ENCODE peak calls at places on chromosomes 13 and 19, in eight cellular contexts. One of them, this sample, is unnamed.

GRCh38 chr13:52195052-52195837 is 35.8 kb upstream of the NEK3 start:
- DNase-seq in GM23338: peak
- DNase-seq in SK-N-SH: peak
- DNase-seq in HCT116: no peak
- DNase-seq in Panc1: peak
- DNase-seq in HepG2: no peak
- DNase-seq in K562: no peak
- DNase-seq in GM12878: no peak
- DNase-seq in this sample: peak

GRCh38 chr13:28357846-28358496 is 137.0 kb downstream of the FLT1 start:
- DNase-seq in GM23338: no peak
- DNase-seq in SK-N-SH: no peak
- DNase-seq in HCT116: no peak
- DNase-seq in Panc1: no peak
- DNase-seq in HepG2: no peak
- DNase-seq in K562: no peak
- DNase-seq in GM12878: no peak
- DNase-seq in this sample: no peak

GRCh38 chr13:113854238-113855011 is 9.5 kb downstream of the GAS6 start:
- DNase-seq in GM23338: no peak
- DNase-seq in SK-N-SH: no peak
- DNase-seq in HCT116: no peak
- DNase-seq in Panc1: no peak
- DNase-seq in HepG2: no peak
- DNase-seq in K562: no peak
- DNase-seq in GM12878: no peak
- DNase-seq in this sample: no peak

GRCh38 chr19:46633130-46633529 is 2.9 kb downstream of the GNG8 start:
- DNase-seq in GM23338: no peak
- DNase-seq in SK-N-SH: no peak
- DNase-seq in HCT116: no peak
- DNase-seq in Panc1: no peak
- DNase-seq in HepG2: no peak
- DNase-seq in K562: no peak
- DNase-seq in GM12878: no peak
- DNase-seq in this sample: no peak

GRCh38 chr19:1168877-1169791 is 4.9 kb downstream of the SBNO2 start:
- DNase-seq in GM23338: no peak
- DNase-seq in SK-N-SH: no peak
- DNase-seq in HCT116: no peak
- DNase-seq in Panc1: no peak
- DNase-seq in HepG2: peak
- DNase-seq in K562: no peak
- DNase-seq in GM12878: no peak
- DNase-seq in this sample: no peak

GRCh38 chr13:106752584-106753202 is 184.8 kb upstream of the ARGLU1 start:
- DNase-seq in GM23338: no peak
- DNase-seq in SK-N-SH: no peak
- DNase-seq in HCT116: no peak
- DNase-seq in Panc1: no peak
- DNase-seq in HepG2: no peak
- DNase-seq in K562: no peak
- DNase-seq in GM12878: no peak
- DNase-seq in this sample: no peak

GRCh38 chr13:39510296-39510695 is 92.7 kb downstream of the LHFPL6 start:
- DNase-seq in GM23338: no peak
- DNase-seq in SK-N-SH: no peak
- DNase-seq in HCT116: no peak
- DNase-seq in Panc1: no peak
- DNase-seq in HepG2: no peak
- DNase-seq in K562: no peak
- DNase-seq in GM12878: peak
- DNase-seq in this sample: no peak

GRCh38 chr19:47813304-47813994 is 8.3 kb upstream of the CRX start:
- DNase-seq in GM23338: peak
- DNase-seq in SK-N-SH: peak
- DNase-seq in HCT116: peak
- DNase-seq in Panc1: no peak
- DNase-seq in HepG2: peak
- DNase-seq in K562: peak
- DNase-seq in GM12878: no peak
- DNase-seq in this sample: peak

GRCh38 chr19:50537769-50538230 is 24.1 kb upstream of the ASPDH start:
- DNase-seq in GM23338: peak
- DNase-seq in SK-N-SH: peak
- DNase-seq in HCT116: peak
- DNase-seq in Panc1: peak
- DNase-seq in HepG2: peak
- DNase-seq in K562: peak
- DNase-seq in GM12878: no peak
- DNase-seq in this sample: peak

GRCh38 chr13:30364876-30365275 is 57.4 kb upstream of the UBE2L5 start:
- DNase-seq in GM23338: peak
- DNase-seq in SK-N-SH: no peak
- DNase-seq in HCT116: no peak
- DNase-seq in Panc1: no peak
- DNase-seq in HepG2: no peak
- DNase-seq in K562: no peak
- DNase-seq in GM12878: no peak
- DNase-seq in this sample: no peak

GRCh38 chr13:27663947-27664346 is 42.3 kb downstream of the POLR1D start:
- DNase-seq in GM23338: peak
- DNase-seq in SK-N-SH: no peak
- DNase-seq in HCT116: no peak
- DNase-seq in Panc1: no peak
- DNase-seq in HepG2: no peak
- DNase-seq in K562: no peak
- DNase-seq in GM12878: no peak
- DNase-seq in this sample: no peak

GRCh38 chr19:18948075-18948975 is 7.3 kb upstream of the HOMER3 start:
- DNase-seq in GM23338: no peak
- DNase-seq in SK-N-SH: no peak
- DNase-seq in HCT116: no peak
- DNase-seq in Panc1: no peak
- DNase-seq in HepG2: no peak
- DNase-seq in K562: no peak
- DNase-seq in GM12878: no peak
- DNase-seq in this sample: no peak

GRCh38 chr19:18946335-18946734 is 5.3 kb upstream of the HOMER3 start:
- DNase-seq in GM23338: no peak
- DNase-seq in SK-N-SH: no peak
- DNase-seq in HCT116: no peak
- DNase-seq in Panc1: no peak
- DNase-seq in HepG2: no peak
- DNase-seq in K562: no peak
- DNase-seq in GM12878: no peak
- DNase-seq in this sample: no peak

GRCh38 chr19:18949858-18950257 is 8.8 kb upstream of the HOMER3 start:
- DNase-seq in GM23338: no peak
- DNase-seq in SK-N-SH: no peak
- DNase-seq in HCT116: no peak
- DNase-seq in Panc1: no peak
- DNase-seq in HepG2: no peak
- DNase-seq in K562: no peak
- DNase-seq in GM12878: no peak
- DNase-seq in this sample: no peak

GRCh38 chr19:18946918-18947317 is 5.9 kb upstream of the HOMER3 start:
- DNase-seq in GM23338: no peak
- DNase-seq in SK-N-SH: no peak
- DNase-seq in HCT116: no peak
- DNase-seq in Panc1: no peak
- DNase-seq in HepG2: no peak
- DNase-seq in K562: no peak
- DNase-seq in GM12878: no peak
- DNase-seq in this sample: no peak

GRCh38 chr19:18948976-18949356 is 7.9 kb upstream of the HOMER3 start:
- DNase-seq in GM23338: no peak
- DNase-seq in SK-N-SH: no peak
- DNase-seq in HCT116: no peak
- DNase-seq in Panc1: no peak
- DNase-seq in HepG2: no peak
- DNase-seq in K562: no peak
- DNase-seq in GM12878: no peak
- DNase-seq in this sample: no peak
- TF ChIP-seq CTCF in GM23338: no peak
- TF ChIP-seq CTCF in SK-N-SH: no peak
- TF ChIP-seq CTCF in HCT116: no peak
- TF ChIP-seq CTCF in Panc1: no peak
- TF ChIP-seq CTCF in HepG2: no peak
- TF ChIP-seq CTCF in K562: no peak
- TF ChIP-seq CTCF in GM12878: no peak
- TF ChIP-seq CTCF in this sample: no peak

GRCh38 chr19:43584484-43584883 is 8.9 kb downstream of the PINLYP start:
- DNase-seq in GM23338: no peak
- DNase-seq in SK-N-SH: no peak
- DNase-seq in HCT116: no peak
- DNase-seq in Panc1: no peak
- DNase-seq in HepG2: no peak
- DNase-seq in K562: no peak
- DNase-seq in GM12878: no peak
- DNase-seq in this sample: no peak

GRCh38 chr19:43589680-43590079 is 6.3 kb downstream of the IRGQ start:
- DNase-seq in GM23338: no peak
- DNase-seq in SK-N-SH: no peak
- DNase-seq in HCT116: no peak
- DNase-seq in Panc1: no peak
- DNase-seq in HepG2: no peak
- DNase-seq in K562: no peak
- DNase-seq in GM12878: no peak
- DNase-seq in this sample: no peak

GRCh38 chr19:43582495-43582894 is 6.9 kb downstream of the PINLYP start:
- DNase-seq in GM23338: no peak
- DNase-seq in SK-N-SH: no peak
- DNase-seq in HCT116: no peak
- DNase-seq in Panc1: no peak
- DNase-seq in HepG2: no peak
- DNase-seq in K562: no peak
- DNase-seq in GM12878: no peak
- DNase-seq in this sample: no peak

GRCh38 chr19:43589277-43589676 is 6.7 kb downstream of the IRGQ start:
- DNase-seq in GM23338: no peak
- DNase-seq in SK-N-SH: no peak
- DNase-seq in HCT116: no peak
- DNase-seq in Panc1: no peak
- DNase-seq in HepG2: no peak
- DNase-seq in K562: no peak
- DNase-seq in GM12878: no peak
- DNase-seq in this sample: no peak

DNA sequence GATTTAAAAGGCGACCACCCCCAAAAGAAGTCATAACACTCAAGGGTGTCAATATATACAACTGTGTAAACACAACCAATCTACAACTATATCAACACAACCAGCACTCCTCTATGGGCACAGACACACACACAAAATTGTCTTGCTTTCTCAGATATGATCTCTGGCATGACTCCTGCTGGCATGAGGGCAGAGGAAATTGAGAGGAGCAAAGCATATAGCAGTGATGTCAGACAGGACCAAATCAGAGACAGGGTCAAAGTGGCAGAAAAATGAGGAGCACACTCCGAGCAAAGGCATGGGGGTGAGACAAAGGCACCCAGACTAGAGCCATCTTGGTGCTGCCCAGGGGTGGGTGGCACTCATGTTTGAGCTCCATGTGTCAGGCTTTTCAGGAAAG is 9.6 kb downstream of the IRGQ start:
- DNase-seq in GM23338: no peak
- DNase-seq in SK-N-SH: peak
- DNase-seq in HCT116: no peak
- DNase-seq in Panc1: no peak
- DNase-seq in HepG2: no peak
- DNase-seq in K562: no peak
- DNase-seq in GM12878: no peak
- DNase-seq in this sample: no peak
- TF ChIP-seq POLR2AphosphoS5 in GM23338: no peak
- TF ChIP-seq POLR2AphosphoS5 in SK-N-SH: no peak
- TF ChIP-seq POLR2AphosphoS5 in HCT116: no peak
- TF ChIP-seq POLR2AphosphoS5 in Panc1: no peak
- TF ChIP-seq POLR2AphosphoS5 in HepG2: no peak
- TF ChIP-seq POLR2AphosphoS5 in K562: no peak
- TF ChIP-seq POLR2AphosphoS5 in GM12878: no peak
- TF ChIP-seq POLR2AphosphoS5 in this sample: no peak

GRCh38 chr13:36712290-36712689 is 38.5 kb downstream of the SERTM1 start:
- DNase-seq in GM23338: no peak
- DNase-seq in SK-N-SH: no peak
- DNase-seq in HCT116: no peak
- DNase-seq in Panc1: no peak
- DNase-seq in HepG2: no peak
- DNase-seq in K562: no peak
- DNase-seq in GM12878: no peak
- DNase-seq in this sample: no peak

GRCh38 chr13:36710396-36710795 is 36.6 kb downstream of the SERTM1 start:
- DNase-seq in GM23338: no peak
- DNase-seq in SK-N-SH: no peak
- DNase-seq in HCT116: no peak
- DNase-seq in Panc1: no peak
- DNase-seq in HepG2: no peak
- DNase-seq in K562: no peak
- DNase-seq in GM12878: no peak
- DNase-seq in this sample: no peak

GRCh38 chr13:36715841-36716240 is 42.0 kb downstream of the SERTM1 start:
- DNase-seq in GM23338: no peak
- DNase-seq in SK-N-SH: no peak
- DNase-seq in HCT116: no peak
- DNase-seq in Panc1: no peak
- DNase-seq in HepG2: no peak
- DNase-seq in K562: no peak
- DNase-seq in GM12878: no peak
- DNase-seq in this sample: no peak

GRCh38 chr13:36713842-36714241 is 40.0 kb downstream of the SERTM1 start:
- DNase-seq in GM23338: no peak
- DNase-seq in SK-N-SH: no peak
- DNase-seq in HCT116: no peak
- DNase-seq in Panc1: no peak
- DNase-seq in HepG2: no peak
- DNase-seq in K562: no peak
- DNase-seq in GM12878: no peak
- DNase-seq in this sample: no peak

GRCh38 chr13:36712785-36713184 is 39.0 kb downstream of the SERTM1 start:
- DNase-seq in GM23338: no peak
- DNase-seq in SK-N-SH: peak
- DNase-seq in HCT116: no peak
- DNase-seq in Panc1: no peak
- DNase-seq in HepG2: no peak
- DNase-seq in K562: no peak
- DNase-seq in GM12878: no peak
- DNase-seq in this sample: no peak
- TF ChIP-seq REST in GM23338: no peak
- TF ChIP-seq REST in SK-N-SH: no peak
- TF ChIP-seq REST in HCT116: no peak
- TF ChIP-seq REST in Panc1: no peak
- TF ChIP-seq REST in HepG2: no peak
- TF ChIP-seq REST in K562: no peak
- TF ChIP-seq REST in GM12878: no peak
- TF ChIP-seq REST in this sample: no peak

DNA sequence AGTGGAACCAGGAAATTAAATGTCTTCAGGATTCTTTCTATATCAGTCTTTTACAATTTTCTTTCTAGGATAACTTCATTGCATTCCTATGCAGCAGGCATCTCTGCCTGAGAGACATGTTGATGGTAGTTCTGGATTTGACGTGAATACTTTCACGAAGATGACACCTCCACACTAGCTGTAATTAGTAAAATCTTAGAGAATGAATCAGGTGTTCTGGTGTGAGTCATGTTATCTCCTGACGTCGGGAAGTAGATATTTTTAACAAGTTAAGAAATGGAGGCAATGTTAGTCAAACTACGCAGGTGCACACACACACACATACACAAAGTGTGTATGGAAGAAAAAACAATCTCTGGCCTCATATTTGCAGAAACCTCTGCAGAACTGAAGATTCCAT is 1661.3 kb upstream of the MIR17HG start:
- DNase-seq in GM23338: no peak
- DNase-seq in SK-N-SH: no peak
- DNase-seq in HCT116: no peak
- DNase-seq in Panc1: no peak
- DNase-seq in HepG2: no peak
- DNase-seq in K562: no peak
- DNase-seq in GM12878: no peak
- DNase-seq in this sample: no peak
- TF ChIP-seq CTCF in GM23338: no peak
- TF ChIP-seq CTCF in SK-N-SH: no peak
- TF ChIP-seq CTCF in HCT116: no peak
- TF ChIP-seq CTCF in Panc1: no peak
- TF ChIP-seq CTCF in HepG2: no peak
- TF ChIP-seq CTCF in K562: no peak
- TF ChIP-seq CTCF in GM12878: no peak
- TF ChIP-seq CTCF in this sample: no peak

This sample was measured in HL-60.